ENCODE peak calls at places on chromosomes 2 and 18, in nine cellular contexts. One of them, this sample, is unnamed.

GRCh38 chr2:131055169-131056065 is 37.8 kb downstream of the FAM168B start:
- DNase-seq in caudate nucleus: peak
- DNase-seq in astrocyte of the spinal cord: peak
- DNase-seq in upper lobe of right lung: no peak
- DNase-seq in pancreas: no peak
- DNase-seq in HT1080: no peak
- DNase-seq in activated CD8-positive, alpha-beta memory T cell treated with anti-CD3 and anti-CD28 coated beads for 1 hour: no peak
- DNase-seq in T follicular helper cell: no peak
- DNase-seq in activated naive CD8-positive, alpha-beta T cell treated with anti-CD3 and anti-CD28 coated beads for 36 hours: no peak
- DNase-seq in this sample: peak

GRCh38 chr2:9779572-9780264 is 63.6 kb upstream of the TAF1B start:
- DNase-seq in HT1080: no peak
- DNase-seq in upper lobe of right lung: no peak
- DNase-seq in astrocyte of the spinal cord: no peak
- DNase-seq in caudate nucleus: no peak
- DNase-seq in activated naive CD8-positive, alpha-beta T cell treated with anti-CD3 and anti-CD28 coated beads for 36 hours: peak
- DNase-seq in pancreas: no peak
- DNase-seq in T follicular helper cell: no peak
- DNase-seq in activated CD8-positive, alpha-beta memory T cell treated with anti-CD3 and anti-CD28 coated beads for 1 hour: no peak
- DNase-seq in this sample: no peak

GRCh38 chr2:120666433-120666832 is 69.2 kb upstream of the GLI2 start:
- DNase-seq in pancreas: no peak
- DNase-seq in activated CD8-positive, alpha-beta memory T cell treated with anti-CD3 and anti-CD28 coated beads for 1 hour: no peak
- DNase-seq in astrocyte of the spinal cord: no peak
- DNase-seq in activated naive CD8-positive, alpha-beta T cell treated with anti-CD3 and anti-CD28 coated beads for 36 hours: no peak
- DNase-seq in caudate nucleus: no peak
- DNase-seq in HT1080: no peak
- DNase-seq in T follicular helper cell: no peak
- DNase-seq in upper lobe of right lung: no peak
- DNase-seq in this sample: no peak

GRCh38 chr2:3450385-3451031 is 68.8 kb downstream of the ADI1 start:
- DNase-seq in activated CD8-positive, alpha-beta memory T cell treated with anti-CD3 and anti-CD28 coated beads for 1 hour: no peak
- DNase-seq in astrocyte of the spinal cord: no peak
- DNase-seq in T follicular helper cell: no peak
- DNase-seq in activated naive CD8-positive, alpha-beta T cell treated with anti-CD3 and anti-CD28 coated beads for 36 hours: no peak
- DNase-seq in pancreas: no peak
- DNase-seq in caudate nucleus: no peak
- DNase-seq in upper lobe of right lung: no peak
- DNase-seq in HT1080: no peak
- DNase-seq in this sample: no peak

GRCh38 chr2:25194576-25195122 is 26.3 kb upstream of the POMC start:
- DNase-seq in pancreas: peak
- DNase-seq in astrocyte of the spinal cord: no peak
- DNase-seq in upper lobe of right lung: peak
- DNase-seq in caudate nucleus: no peak
- DNase-seq in activated CD8-positive, alpha-beta memory T cell treated with anti-CD3 and anti-CD28 coated beads for 1 hour: no peak
- DNase-seq in HT1080: no peak
- DNase-seq in activated naive CD8-positive, alpha-beta T cell treated with anti-CD3 and anti-CD28 coated beads for 36 hours: no peak
- DNase-seq in T follicular helper cell: no peak
- DNase-seq in this sample: no peak

GRCh38 chr2:26255735-26256384 is 11.1 kb downstream of the HADHB start:
- DNase-seq in upper lobe of right lung: no peak
- DNase-seq in activated naive CD8-positive, alpha-beta T cell treated with anti-CD3 and anti-CD28 coated beads for 36 hours: no peak
- DNase-seq in pancreas: no peak
- DNase-seq in astrocyte of the spinal cord: no peak
- DNase-seq in activated CD8-positive, alpha-beta memory T cell treated with anti-CD3 and anti-CD28 coated beads for 1 hour: no peak
- DNase-seq in caudate nucleus: no peak
- DNase-seq in HT1080: no peak
- DNase-seq in T follicular helper cell: no peak
- DNase-seq in this sample: no peak

GRCh38 chr2:162073776-162074578 is at the start of gene DPP4:
- DNase-seq in activated CD8-positive, alpha-beta memory T cell treated with anti-CD3 and anti-CD28 coated beads for 1 hour: no peak
- DNase-seq in pancreas: peak
- DNase-seq in upper lobe of right lung: peak
- DNase-seq in caudate nucleus: no peak
- DNase-seq in activated naive CD8-positive, alpha-beta T cell treated with anti-CD3 and anti-CD28 coated beads for 36 hours: peak
- DNase-seq in T follicular helper cell: peak
- DNase-seq in astrocyte of the spinal cord: no peak
- DNase-seq in HT1080: no peak
- DNase-seq in this sample: no peak

GRCh38 chr2:52260904-52261303 is 1229.0 kb upstream of the NRXN1 start:
- DNase-seq in T follicular helper cell: no peak
- DNase-seq in pancreas: no peak
- DNase-seq in activated naive CD8-positive, alpha-beta T cell treated with anti-CD3 and anti-CD28 coated beads for 36 hours: no peak
- DNase-seq in upper lobe of right lung: no peak
- DNase-seq in astrocyte of the spinal cord: peak
- DNase-seq in caudate nucleus: no peak
- DNase-seq in HT1080: no peak
- DNase-seq in activated CD8-positive, alpha-beta memory T cell treated with anti-CD3 and anti-CD28 coated beads for 1 hour: no peak
- DNase-seq in this sample: peak

GRCh38 chr2:200578778-200579177 is 7.0 kb upstream of the AOX1 start:
- DNase-seq in upper lobe of right lung: no peak
- DNase-seq in activated CD8-positive, alpha-beta memory T cell treated with anti-CD3 and anti-CD28 coated beads for 1 hour: no peak
- DNase-seq in activated naive CD8-positive, alpha-beta T cell treated with anti-CD3 and anti-CD28 coated beads for 36 hours: no peak
- DNase-seq in caudate nucleus: no peak
- DNase-seq in HT1080: peak
- DNase-seq in T follicular helper cell: no peak
- DNase-seq in astrocyte of the spinal cord: peak
- DNase-seq in pancreas: no peak
- DNase-seq in this sample: peak

GRCh38 chr2:10631405-10631804 is 58.4 kb downstream of the NOL10 start:
- DNase-seq in pancreas: no peak
- DNase-seq in upper lobe of right lung: no peak
- DNase-seq in caudate nucleus: no peak
- DNase-seq in activated CD8-positive, alpha-beta memory T cell treated with anti-CD3 and anti-CD28 coated beads for 1 hour: no peak
- DNase-seq in astrocyte of the spinal cord: no peak
- DNase-seq in activated naive CD8-positive, alpha-beta T cell treated with anti-CD3 and anti-CD28 coated beads for 36 hours: no peak
- DNase-seq in HT1080: no peak
- DNase-seq in T follicular helper cell: no peak
- DNase-seq in this sample: no peak

GRCh38 chr18:6486313-6486712 is 71.6 kb upstream of the L3MBTL4 start:
- DNase-seq in caudate nucleus: no peak
- DNase-seq in pancreas: no peak
- DNase-seq in activated CD8-positive, alpha-beta memory T cell treated with anti-CD3 and anti-CD28 coated beads for 1 hour: no peak
- DNase-seq in activated naive CD8-positive, alpha-beta T cell treated with anti-CD3 and anti-CD28 coated beads for 36 hours: no peak
- DNase-seq in upper lobe of right lung: no peak
- DNase-seq in T follicular helper cell: no peak
- DNase-seq in HT1080: no peak
- DNase-seq in astrocyte of the spinal cord: no peak
- DNase-seq in this sample: no peak

GRCh38 chr2:72095364-72095763 is 52.3 kb downstream of the CYP26B1 start:
- DNase-seq in upper lobe of right lung: no peak
- DNase-seq in HT1080: no peak
- DNase-seq in astrocyte of the spinal cord: no peak
- DNase-seq in caudate nucleus: no peak
- DNase-seq in T follicular helper cell: no peak
- DNase-seq in pancreas: no peak
- DNase-seq in activated CD8-positive, alpha-beta memory T cell treated with anti-CD3 and anti-CD28 coated beads for 1 hour: no peak
- DNase-seq in activated naive CD8-positive, alpha-beta T cell treated with anti-CD3 and anti-CD28 coated beads for 36 hours: no peak
- DNase-seq in this sample: no peak

GRCh38 chr2:14756122-14756541 is 123.6 kb downstream of the LRATD1 start:
- DNase-seq in caudate nucleus: no peak
- DNase-seq in astrocyte of the spinal cord: peak
- DNase-seq in pancreas: no peak
- DNase-seq in activated CD8-positive, alpha-beta memory T cell treated with anti-CD3 and anti-CD28 coated beads for 1 hour: no peak
- DNase-seq in HT1080: no peak
- DNase-seq in T follicular helper cell: no peak
- DNase-seq in activated naive CD8-positive, alpha-beta T cell treated with anti-CD3 and anti-CD28 coated beads for 36 hours: no peak
- DNase-seq in upper lobe of right lung: no peak
- DNase-seq in this sample: no peak

GRCh38 chr2:45494275-45494977 is 116.6 kb downstream of the SRBD1 start:
- DNase-seq in astrocyte of the spinal cord: peak
- DNase-seq in activated CD8-positive, alpha-beta memory T cell treated with anti-CD3 and anti-CD28 coated beads for 1 hour: no peak
- DNase-seq in upper lobe of right lung: no peak
- DNase-seq in T follicular helper cell: no peak
- DNase-seq in activated naive CD8-positive, alpha-beta T cell treated with anti-CD3 and anti-CD28 coated beads for 36 hours: no peak
- DNase-seq in caudate nucleus: no peak
- DNase-seq in HT1080: peak
- DNase-seq in pancreas: no peak
- DNase-seq in this sample: peak

GRCh38 chr18:47800756-47801155 is 129.7 kb downstream of the SMAD2 start:
- DNase-seq in pancreas: no peak
- DNase-seq in HT1080: no peak
- DNase-seq in T follicular helper cell: no peak
- DNase-seq in activated CD8-positive, alpha-beta memory T cell treated with anti-CD3 and anti-CD28 coated beads for 1 hour: no peak
- DNase-seq in activated naive CD8-positive, alpha-beta T cell treated with anti-CD3 and anti-CD28 coated beads for 36 hours: no peak
- DNase-seq in upper lobe of right lung: no peak
- DNase-seq in caudate nucleus: no peak
- DNase-seq in astrocyte of the spinal cord: no peak
- DNase-seq in this sample: no peak

GRCh38 chr2:201513271-201513670 is 61.7 kb downstream of the STRADB start:
- DNase-seq in caudate nucleus: no peak
- DNase-seq in astrocyte of the spinal cord: peak
- DNase-seq in upper lobe of right lung: no peak
- DNase-seq in activated CD8-positive, alpha-beta memory T cell treated with anti-CD3 and anti-CD28 coated beads for 1 hour: no peak
- DNase-seq in activated naive CD8-positive, alpha-beta T cell treated with anti-CD3 and anti-CD28 coated beads for 36 hours: no peak
- DNase-seq in T follicular helper cell: no peak
- DNase-seq in HT1080: no peak
- DNase-seq in pancreas: no peak
- DNase-seq in this sample: no peak

GRCh38 chr2:29108225-29108624 is 7.0 kb upstream of the CLIP4 start:
- DNase-seq in astrocyte of the spinal cord: peak
- DNase-seq in T follicular helper cell: no peak
- DNase-seq in upper lobe of right lung: no peak
- DNase-seq in pancreas: no peak
- DNase-seq in activated CD8-positive, alpha-beta memory T cell treated with anti-CD3 and anti-CD28 coated beads for 1 hour: no peak
- DNase-seq in caudate nucleus: peak
- DNase-seq in HT1080: peak
- DNase-seq in activated naive CD8-positive, alpha-beta T cell treated with anti-CD3 and anti-CD28 coated beads for 36 hours: no peak
- DNase-seq in this sample: peak

GRCh38 chr2:49219741-49220140 is 65.4 kb upstream of the FSHR start:
- DNase-seq in upper lobe of right lung: no peak
- DNase-seq in activated CD8-positive, alpha-beta memory T cell treated with anti-CD3 and anti-CD28 coated beads for 1 hour: no peak
- DNase-seq in HT1080: no peak
- DNase-seq in pancreas: no peak
- DNase-seq in caudate nucleus: no peak
- DNase-seq in activated naive CD8-positive, alpha-beta T cell treated with anti-CD3 and anti-CD28 coated beads for 36 hours: no peak
- DNase-seq in astrocyte of the spinal cord: no peak
- DNase-seq in T follicular helper cell: no peak
- DNase-seq in this sample: no peak

GRCh38 chr2:121382744-121383143 is 97.7 kb upstream of the TFCP2L1 start:
- DNase-seq in HT1080: no peak
- DNase-seq in pancreas: no peak
- DNase-seq in upper lobe of right lung: no peak
- DNase-seq in activated naive CD8-positive, alpha-beta T cell treated with anti-CD3 and anti-CD28 coated beads for 36 hours: no peak
- DNase-seq in caudate nucleus: no peak
- DNase-seq in activated CD8-positive, alpha-beta memory T cell treated with anti-CD3 and anti-CD28 coated beads for 1 hour: no peak
- DNase-seq in astrocyte of the spinal cord: no peak
- DNase-seq in T follicular helper cell: no peak
- DNase-seq in this sample: no peak

GRCh38 chr2:65744801-65745200 is 312.4 kb upstream of the SPRED2 start:
- DNase-seq in upper lobe of right lung: no peak
- DNase-seq in T follicular helper cell: no peak
- DNase-seq in HT1080: no peak
- DNase-seq in activated naive CD8-positive, alpha-beta T cell treated with anti-CD3 and anti-CD28 coated beads for 36 hours: no peak
- DNase-seq in activated CD8-positive, alpha-beta memory T cell treated with anti-CD3 and anti-CD28 coated beads for 1 hour: no peak
- DNase-seq in pancreas: no peak
- DNase-seq in caudate nucleus: no peak
- DNase-seq in astrocyte of the spinal cord: no peak
- DNase-seq in this sample: no peak

GRCh38 chr2:219277703-219278654 is 1.2 kb upstream of the DNAJB2 start:
- DNase-seq in activated naive CD8-positive, alpha-beta T cell treated with anti-CD3 and anti-CD28 coated beads for 36 hours: peak
- DNase-seq in caudate nucleus: peak
- DNase-seq in activated CD8-positive, alpha-beta memory T cell treated with anti-CD3 and anti-CD28 coated beads for 1 hour: no peak
- DNase-seq in astrocyte of the spinal cord: peak
- DNase-seq in upper lobe of right lung: peak
- DNase-seq in pancreas: peak
- DNase-seq in HT1080: peak
- DNase-seq in T follicular helper cell: peak
- DNase-seq in this sample: peak

GRCh38 chr18:77131100-77131651 is 1.4 kb downstream of the MBP start:
- DNase-seq in upper lobe of right lung: peak
- DNase-seq in T follicular helper cell: no peak
- DNase-seq in pancreas: no peak
- DNase-seq in HT1080: no peak
- DNase-seq in caudate nucleus: no peak
- DNase-seq in astrocyte of the spinal cord: peak
- DNase-seq in activated CD8-positive, alpha-beta memory T cell treated with anti-CD3 and anti-CD28 coated beads for 1 hour: no peak
- DNase-seq in activated naive CD8-positive, alpha-beta T cell treated with anti-CD3 and anti-CD28 coated beads for 36 hours: peak
- DNase-seq in this sample: peak

GRCh38 chr18:42131044-42131939 is 176.3 kb downstream of the PIK3C3 start:
- DNase-seq in pancreas: no peak
- DNase-seq in T follicular helper cell: no peak
- DNase-seq in astrocyte of the spinal cord: no peak
- DNase-seq in HT1080: no peak
- DNase-seq in upper lobe of right lung: no peak
- DNase-seq in activated naive CD8-positive, alpha-beta T cell treated with anti-CD3 and anti-CD28 coated beads for 36 hours: no peak
- DNase-seq in activated CD8-positive, alpha-beta memory T cell treated with anti-CD3 and anti-CD28 coated beads for 1 hour: no peak
- DNase-seq in caudate nucleus: no peak
- DNase-seq in this sample: no peak

GRCh38 chr18:77251730-77252050 is 2.0 kb downstream of the GALR1 start:
- DNase-seq in activated CD8-positive, alpha-beta memory T cell treated with anti-CD3 and anti-CD28 coated beads for 1 hour: no peak
- DNase-seq in pancreas: no peak
- DNase-seq in HT1080: no peak
- DNase-seq in upper lobe of right lung: no peak
- DNase-seq in astrocyte of the spinal cord: no peak
- DNase-seq in T follicular helper cell: no peak
- DNase-seq in caudate nucleus: no peak
- DNase-seq in activated naive CD8-positive, alpha-beta T cell treated with anti-CD3 and anti-CD28 coated beads for 36 hours: no peak
- DNase-seq in this sample: no peak

GRCh38 chr2:239952665-239953417 is 72.3 kb downstream of the NDUFA10 start:
- DNase-seq in T follicular helper cell: no peak
- DNase-seq in pancreas: peak
- DNase-seq in activated naive CD8-positive, alpha-beta T cell treated with anti-CD3 and anti-CD28 coated beads for 36 hours: no peak
- DNase-seq in upper lobe of right lung: no peak
- DNase-seq in astrocyte of the spinal cord: no peak
- DNase-seq in caudate nucleus: no peak
- DNase-seq in HT1080: no peak
- DNase-seq in activated CD8-positive, alpha-beta memory T cell treated with anti-CD3 and anti-CD28 coated beads for 1 hour: no peak
- DNase-seq in this sample: no peak

GRCh38 chr2:46239847-46240181 is 57.4 kb upstream of the EPAS1 start:
- DNase-seq in HT1080: peak
- DNase-seq in astrocyte of the spinal cord: no peak
- DNase-seq in pancreas: no peak
- DNase-seq in activated CD8-positive, alpha-beta memory T cell treated with anti-CD3 and anti-CD28 coated beads for 1 hour: no peak
- DNase-seq in activated naive CD8-positive, alpha-beta T cell treated with anti-CD3 and anti-CD28 coated beads for 36 hours: peak
- DNase-seq in upper lobe of right lung: no peak
- DNase-seq in caudate nucleus: no peak
- DNase-seq in T follicular helper cell: peak
- DNase-seq in this sample: no peak

GRCh38 chr2:46829240-46829970 is 86.2 kb downstream of the MCFD2 start:
- DNase-seq in pancreas: no peak
- DNase-seq in T follicular helper cell: no peak
- DNase-seq in activated CD8-positive, alpha-beta memory T cell treated with anti-CD3 and anti-CD28 coated beads for 1 hour: no peak
- DNase-seq in upper lobe of right lung: peak
- DNase-seq in HT1080: no peak
- DNase-seq in activated naive CD8-positive, alpha-beta T cell treated with anti-CD3 and anti-CD28 coated beads for 36 hours: no peak
- DNase-seq in astrocyte of the spinal cord: peak
- DNase-seq in caudate nucleus: no peak
- DNase-seq in this sample: no peak

GRCh38 chr2:26033270-26033768 is 565 bp upstream of the RAB10 start:
- DNase-seq in activated CD8-positive, alpha-beta memory T cell treated with anti-CD3 and anti-CD28 coated beads for 1 hour: no peak
- DNase-seq in T follicular helper cell: no peak
- DNase-seq in upper lobe of right lung: no peak
- DNase-seq in HT1080: peak
- DNase-seq in caudate nucleus: no peak
- DNase-seq in astrocyte of the spinal cord: peak
- DNase-seq in activated naive CD8-positive, alpha-beta T cell treated with anti-CD3 and anti-CD28 coated beads for 36 hours: peak
- DNase-seq in pancreas: no peak
- DNase-seq in this sample: peak

GRCh38 chr2:159982270-159982669 is 80.1 kb downstream of the PLA2R1 start:
- DNase-seq in upper lobe of right lung: no peak
- DNase-seq in T follicular helper cell: no peak
- DNase-seq in activated naive CD8-positive, alpha-beta T cell treated with anti-CD3 and anti-CD28 coated beads for 36 hours: no peak
- DNase-seq in astrocyte of the spinal cord: peak
- DNase-seq in HT1080: peak
- DNase-seq in caudate nucleus: no peak
- DNase-seq in activated CD8-positive, alpha-beta memory T cell treated with anti-CD3 and anti-CD28 coated beads for 1 hour: no peak
- DNase-seq in pancreas: no peak
- DNase-seq in this sample: peak